ENCODE peak calls at places on chromosomes 5 and 9, in five cellular contexts. H, Z, K, U and A are unnamed samples.

GRCh38 chr5:113321266-113321665 is 113.5 kb downstream of the TSSK1B start:
- DNase-seq in Z (no peak), H (no peak), U (no peak), K (no peak), A (no peak)

GRCh38 chr9:86730165-86730928 is 217.0 kb downstream of the GAS1 start:
- DNase-seq in Z (no peak), K (no peak), H (no peak), U (peak; percentile 35), A (no peak)

GRCh38 chr9:129751841-129752801 is 721 bp downstream of the PTGES start:
- DNase-seq in H (no peak), U (peak; percentile 72), Z (no peak), K (peak; percentile 43), A (peak; percentile 94)

GRCh38 chr5:175250426-175250825 is 193.6 kb downstream of the DRD1 start:
- DNase-seq in U (no peak), Z (no peak), K (no peak), H (no peak), A (no peak)

GRCh38 chr9:136786451-136786850 is 4.7 kb upstream of the TMEM141 start:
- DNase-seq in H (no peak), U (no peak), Z (no peak), K (no peak), A (no peak)

GRCh38 chr5:57102905-57103255 is 71.0 kb upstream of the GPBP1 start:
- DNase-seq in H (peak; percentile 19), K (no peak), Z (no peak), U (no peak), A (no peak)

GRCh38 chr9:105449081-105449480 is 1.2 kb downstream of the FSD1L start:
- DNase-seq in Z (no peak), U (peak; percentile 63), H (no peak), K (no peak), A (no peak)

GRCh38 chr5:123036391-123037103 is at the start of gene PPIC:
- DNase-seq in H (peak; percentile 93), U (peak; percentile 88), Z (peak; percentile 77), K (peak; percentile 73), A (no peak)

GRCh38 chr5:132394681-132395259 is 25.3 kb downstream of the SLC22A5 start:
- DNase-seq in U (no peak), Z (no peak), H (no peak), K (no peak), A (no peak)

GRCh38 chr9:121868611-121869010 is 217.2 kb downstream of the DAB2IP start:
- DNase-seq in U (no peak), H (no peak), Z (no peak), K (no peak), A (no peak)

GRCh38 chr9:121870271-121870670 is 218.8 kb downstream of the DAB2IP start:
- DNase-seq in Z (no peak), U (no peak), K (no peak), H (no peak), A (no peak)

GRCh38 chr9:121876212-121876611 is 216.9 kb downstream of the TTLL11 start:
- DNase-seq in H (no peak), Z (no peak), U (peak; percentile 30), K (no peak), A (no peak)

GRCh38 chr9:121866927-121867326 is 215.5 kb downstream of the DAB2IP start:
- DNase-seq in Z (no peak), K (no peak), U (no peak), H (no peak), A (no peak)

DNA sequence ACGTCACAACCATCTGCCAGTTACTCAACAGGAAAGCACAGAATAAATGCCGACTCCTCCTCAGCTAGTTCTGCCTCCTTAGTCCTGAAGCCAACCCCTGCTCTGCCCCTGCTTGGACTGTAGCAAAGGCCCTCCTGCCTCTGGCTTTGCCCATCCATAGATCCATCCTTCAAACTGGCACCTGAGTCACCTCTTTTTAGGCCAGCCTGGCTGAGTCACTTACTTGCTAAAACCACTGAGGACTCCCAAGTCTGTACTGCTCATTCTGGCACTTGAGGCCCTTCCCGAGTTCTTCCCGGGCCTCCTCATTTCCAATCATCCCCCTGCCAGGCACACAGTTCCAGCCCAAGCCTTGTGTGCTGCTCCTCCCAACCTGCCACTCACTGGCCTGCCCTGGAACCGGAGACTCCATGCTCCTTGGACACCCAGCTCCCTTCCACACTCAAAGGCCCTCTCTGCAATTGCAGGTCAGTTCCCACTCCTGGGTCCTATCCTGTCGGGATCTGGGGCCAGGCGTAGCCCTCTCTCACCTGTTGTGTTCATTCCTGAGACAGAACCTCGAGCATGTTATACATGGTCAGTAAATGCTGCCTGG is 220.1 kb downstream of the DAB2IP start:
- DNase-seq in Z (no peak), K (peak; percentile 40), H (no peak), U (peak; percentile 85), A (no peak)
- H2AFZ ChIP-seq in Z (no peak overlapping the region), K (no peak overlapping the region), H (no peak overlapping the region), U (no peak overlapping the region), A (no peak overlapping the region)

GRCh38 chr9:68710082-68710481 is 5.0 kb downstream of the PIP5K1B start:
- DNase-seq in K (no peak), Z (no peak), U (no peak), H (no peak), A (no peak)

GRCh38 chr9:68711281-68711680 is 6.2 kb downstream of the PIP5K1B start:
- DNase-seq in H (no peak), Z (no peak), K (no peak), U (no peak), A (no peak)

GRCh38 chr9:68717554-68718453 is 12.8 kb downstream of the PIP5K1B start:
- DNase-seq in K (no peak), Z (no peak), H (no peak), U (no peak), A (no peak)

GRCh38 chr9:68715181-68715456 is 10.1 kb downstream of the PIP5K1B start:
- DNase-seq in U (no peak), Z (no peak), K (no peak), H (no peak), A (no peak)

GRCh38 chr9:68714416-68715180 is 9.6 kb downstream of the PIP5K1B start:
- DNase-seq in H (no peak), K (no peak), Z (no peak), U (no peak), A (no peak)
- H4K20me1 ChIP-seq in H (no peaks in the 10 kb centered on the region), K (no peaks in the 10 kb centered on the region), Z (no peaks in the 10 kb centered on the region), U (no peaks in the 10 kb centered on the region), A (no peaks in the 10 kb centered on the region)

DNA sequence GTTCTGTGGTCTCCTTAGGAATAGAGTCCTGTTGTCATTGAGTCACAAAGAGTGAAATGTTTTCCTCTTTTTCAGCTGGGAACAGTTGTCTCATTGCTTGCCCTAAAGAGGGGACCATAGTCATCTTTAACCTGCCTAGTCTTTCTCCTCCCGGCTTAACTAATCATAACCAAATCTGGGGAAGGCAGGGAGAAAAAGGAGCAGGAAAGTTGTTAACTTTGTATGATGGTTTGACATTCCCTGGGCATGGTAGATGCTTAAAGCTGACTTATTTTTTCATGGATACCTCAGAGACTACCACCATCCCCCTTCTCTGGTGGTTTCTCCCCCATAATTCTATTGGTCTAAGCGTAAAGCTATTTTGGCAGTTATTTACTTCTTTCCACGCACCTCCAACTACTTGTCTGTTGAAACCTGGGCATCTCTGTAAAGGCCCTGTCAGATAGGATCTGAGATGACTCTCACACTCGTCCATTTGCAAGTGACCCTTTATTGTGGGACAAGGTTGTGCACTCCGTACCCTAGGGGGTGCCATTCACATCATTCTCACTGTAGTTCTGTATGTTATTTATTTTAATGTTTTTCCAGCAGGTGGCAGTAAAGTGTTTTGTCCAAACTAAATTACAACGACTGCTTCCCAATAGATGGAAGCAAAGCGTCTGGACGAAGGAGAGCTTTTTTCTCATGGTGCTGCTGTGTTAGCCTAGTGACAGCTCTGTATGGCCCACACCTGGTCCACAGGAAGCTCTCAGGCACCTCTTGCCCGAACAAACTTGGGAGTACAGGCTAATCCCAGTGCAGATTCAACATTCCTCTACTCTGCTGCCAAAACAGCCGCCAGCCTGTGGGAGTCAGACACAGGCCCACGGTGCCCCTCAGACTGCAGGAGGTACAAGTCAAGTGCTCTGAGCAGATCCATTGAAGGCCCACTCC is 3.0 kb upstream of the FAM13B start:
- DNase-seq in H (peak; percentile 93), Z (peak; percentile 94), K (peak; percentile 80), U (peak; percentile 91), A (peak; percentile 83)
- TF ChIP-seq EZH2 in H (no peak), Z (no peak), K (no peak), U (no peak), A (no peak)

GRCh38 chr9:110847661-110848060 is 179.1 kb downstream of the MUSK start:
- DNase-seq in K (no peak), Z (no peak), H (no peak), U (peak; percentile 6), A (no peak)
- H2AFZ ChIP-seq in K (no peak overlapping the region), Z (no peak overlapping the region), H (no peak overlapping the region), U (peak overlapping the region; percentile 67), A (no peak overlapping the region)

GRCh38 chr5:10750909-10751308 is 10.1 kb downstream of the DAP start:
- DNase-seq in Z (no peak), K (no peak), U (no peak), H (no peak), A (no peak)
- H4K20me1 ChIP-seq in Z (peaks cover 41% of the 10 kb centered on the region), K (peaks cover 63% of the 10 kb centered on the region), U (peaks cover 15% of the 10 kb centered on the region), H (peaks cover 53% of the 10 kb centered on the region), A (peaks cover 8% of the 10 kb centered on the region)

DNA sequence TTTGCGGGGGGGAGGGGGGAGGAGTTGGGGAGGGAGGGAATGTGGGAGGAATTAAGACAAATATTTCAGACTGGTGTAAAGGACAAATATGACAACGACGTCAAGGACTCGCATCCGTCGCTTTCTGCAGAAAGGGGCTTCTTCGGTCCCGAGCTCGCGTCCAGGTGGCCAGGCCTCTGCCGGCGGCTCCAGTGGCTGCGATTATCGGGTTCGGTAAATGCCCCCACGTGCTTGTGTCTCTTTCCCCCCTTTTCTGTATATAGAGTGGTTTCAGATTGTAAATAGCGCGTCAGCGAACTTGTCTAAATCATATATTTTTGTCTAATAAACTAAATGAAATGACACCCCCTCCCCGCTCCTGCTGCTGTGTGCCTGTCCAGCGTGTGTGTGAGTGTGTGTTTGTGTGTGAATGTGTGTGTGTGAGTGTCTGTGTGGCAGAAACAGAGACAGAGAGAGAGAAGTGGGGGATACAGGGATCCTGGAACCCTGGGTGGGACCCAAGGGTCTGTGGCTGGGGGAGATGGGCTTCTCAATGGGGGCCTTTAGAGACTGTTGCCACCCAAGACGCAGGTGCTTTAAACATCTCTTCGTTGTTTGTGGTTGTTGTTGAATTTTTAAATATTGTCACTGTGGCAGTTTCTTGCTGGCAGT is 5.6 kb downstream of the IRX1 start:
- DNase-seq in K (no peak), H (no peak), Z (peak; percentile 53), U (peak; percentile 45), A (no peak)
- TF ChIP-seq EZH2 in K (no peak), H (no peak), Z (no peak), U (no peak), A (no peak)